ENCODE peak calls at places on chromosome 20, in four cellular contexts. C is neural crest cell, J is fibroblast of lung, X is HT1080. D is an unnamed sample.

GRCh38 chr20:58065508-58066361 is 162.7 kb downstream of the ANKRD60 start:
- DNase-seq in C (no peak), J (peak), X (peak), D (no peak)

GRCh38 chr20:54188132-54188835 is 14.5 kb upstream of the CYP24A1 start:
- DNase-seq in C (no peak), J (no peak), X (no peak), D (no peak)

GRCh38 chr20:16710781-16711180 is 19.0 kb upstream of the SNRPB2 start:
- DNase-seq in C (no peak), J (no peak), X (no peak), D (no peak)

GRCh38 chr20:6559791-6560190 is 207.7 kb upstream of the BMP2 start:
- DNase-seq in C (no peak), J (no peak), X (no peak), D (no peak)

GRCh38 chr20:25539742-25540201 is 45.6 kb downstream of the NINL start:
- DNase-seq in C (no peak), J (peak), X (no peak), D (no peak)

GRCh38 chr20:38804682-38805501 is 605 bp upstream of the PPP1R16B start:
- DNase-seq in C (no peak), J (no peak), X (no peak), D (no peak)

GRCh38 chr20:2640899-2641298 is 11.5 kb upstream of the NOP56 start:
- DNase-seq in C (no peak), J (no peak), X (no peak), D (no peak)

GRCh38 chr20:50310673-50311051 is 120.0 kb downstream of the CEBPB start:
- DNase-seq in C (no peak), J (no peak), X (no peak), D (no peak)

GRCh38 chr20:53763707-53764415 is 170.2 kb upstream of the ZNF217 start:
- DNase-seq in C (peak), J (peak), X (no peak), D (no peak)

GRCh38 chr20:31661625-31662371 is 24.1 kb downstream of the COX4I2 start:
- DNase-seq in C (peak), J (peak), X (peak), D (peak)